ENCODE peak calls at places on chromosome 2, in eight cellular contexts. R is glutamatergic neuron; E is stimulated activated naive B cell treated with anti-CD40 and anti-IgM and Interleukin-4, amounts not matched to agents 10 μg/mL and 1 μg/mL and 100 μg/mL, for 72 hours; J is left kidney; M is GM12865; G is choroid plexus epithelial cell; D is T-helper 17 cell; N is HFF-Myc. Y is an unnamed sample.

GRCh38 chr2:105858868-105859693 is 114.4 kb downstream of the NCK2 start:
- DNase-seq in R (no peak), E (no peak), J (no peak), M (no peak), G (no peak), D (no peak), N (no peak), Y (no peak)

GRCh38 chr2:44679584-44679983 is 261.9 kb upstream of the SIX3 start:
- DNase-seq in R (no peak), E (no peak), J (no peak), M (no peak), G (no peak), D (no peak), N (no peak), Y (no peak)

GRCh38 chr2:234495076-234495800 is 1.6 kb downstream of the ARL4C start:
- DNase-seq in R (peak; percentile 38), E (no peak), J (peak; percentile 45), M (no peak), G (peak; percentile 38), D (no peak), N (no peak), Y (no peak)

GRCh38 chr2:208320686-208321085 is 54.6 kb downstream of the PIKFYVE start:
- DNase-seq in R (peak; percentile 39), E (no peak), J (no peak), M (peak; percentile 64), G (peak; percentile 94), D (no peak), N (no peak), Y (peak; percentile 46)

GRCh38 chr2:235098273-235098672 is 146.5 kb downstream of the SH3BP4 start:
- DNase-seq in R (no peak), E (no peak), J (peak; percentile 79), M (no peak), G (no peak), D (no peak), N (no peak), Y (no peak)

GRCh38 chr2:32742381-32742780 is 114.5 kb downstream of the TTC27 start:
- DNase-seq in R (no peak), E (no peak), J (no peak), M (peak; percentile 9), G (no peak), D (no peak), N (no peak), Y (no peak)

GRCh38 chr2:170371231-170371630 is 193.3 kb downstream of the MYO3B start:
- DNase-seq in R (no peak), E (no peak), J (peak; percentile 69), M (no peak), G (no peak), D (no peak), N (no peak), Y (no peak)

GRCh38 chr2:41194235-41194634 is 742.3 kb upstream of the SLC8A1 start:
- DNase-seq in R (peak; percentile 19), E (no peak), J (peak; percentile 56), M (no peak), G (peak; percentile 90), D (no peak), N (peak; percentile 4), Y (no peak)

GRCh38 chr2:59167514-59167913 is 926.4 kb upstream of the FANCL start:
- DNase-seq in R (no peak), E (no peak), J (no peak), M (no peak), G (no peak), D (no peak), N (no peak), Y (no peak)